ENCODE peak calls at places on chromosome 18, in seven cellular contexts. One of them, this sample, is unnamed.
A peak's percentile ranks its signal among the peaks of the same experiment; 100 is the strongest.

GRCh38 chr18:63477972-63478371 is 1.2 kb downstream of the SERPINB5 start:
- DNase-seq in H54: no peak
- DNase-seq in GM12891: no peak
- DNase-seq in uterus: no peak
- DNase-seq in Peyer's patch: no peak
- DNase-seq in tibial nerve: no peak
- DNase-seq in heart left ventricle: no peak
- DNase-seq in this sample: no peak

GRCh38 chr18:3354506-3354905 is 92.6 kb downstream of the MYL12B start:
- DNase-seq in H54: no peak
- DNase-seq in GM12891: no peak
- DNase-seq in uterus: no peak
- DNase-seq in Peyer's patch: no peak
- DNase-seq in tibial nerve: no peak
- DNase-seq in heart left ventricle: no peak
- DNase-seq in this sample: no peak

GRCh38 chr18:79011300-79011870 is 31.8 kb downstream of the SALL3 start:
- DNase-seq in H54: no peak
- DNase-seq in GM12891: no peak
- DNase-seq in uterus: no peak
- DNase-seq in Peyer's patch: no peak
- DNase-seq in tibial nerve: no peak
- DNase-seq in heart left ventricle: no peak
- DNase-seq in this sample: peak; percentile 71

GRCh38 chr18:51654441-51655326 is 457.2 kb upstream of the MEX3C start:
- DNase-seq in H54: no peak
- DNase-seq in GM12891: peak; percentile 8
- DNase-seq in uterus: no peak
- DNase-seq in Peyer's patch: no peak
- DNase-seq in tibial nerve: no peak
- DNase-seq in heart left ventricle: no peak
- DNase-seq in this sample: no peak

GRCh38 chr18:63199743-63200241 is 119.8 kb downstream of the BCL2 start:
- DNase-seq in H54: no peak
- DNase-seq in GM12891: no peak
- DNase-seq in uterus: no peak
- DNase-seq in Peyer's patch: no peak
- DNase-seq in tibial nerve: no peak
- DNase-seq in heart left ventricle: no peak
- DNase-seq in this sample: no peak

GRCh38 chr18:32276896-32277295 is 87.1 kb downstream of the MEP1B start:
- DNase-seq in H54: no peak
- DNase-seq in GM12891: no peak
- DNase-seq in uterus: no peak
- DNase-seq in Peyer's patch: no peak
- DNase-seq in tibial nerve: no peak
- DNase-seq in heart left ventricle: no peak
- DNase-seq in this sample: no peak

GRCh38 chr18:24514439-24514838 is 54.0 kb downstream of the HRH4 start:
- DNase-seq in H54: peak; percentile 35
- DNase-seq in GM12891: peak; percentile 39
- DNase-seq in uterus: no peak
- DNase-seq in Peyer's patch: no peak
- DNase-seq in tibial nerve: no peak
- DNase-seq in heart left ventricle: no peak
- DNase-seq in this sample: no peak

GRCh38 chr18:23658296-23658695 is 4.4 kb downstream of the ANKRD29 start:
- DNase-seq in H54: no peak
- DNase-seq in GM12891: no peak
- DNase-seq in uterus: no peak
- DNase-seq in Peyer's patch: no peak
- DNase-seq in tibial nerve: no peak
- DNase-seq in heart left ventricle: no peak
- DNase-seq in this sample: no peak

GRCh38 chr18:35571138-35571537 is 10.4 kb upstream of the GALNT1 start:
- DNase-seq in H54: no peak
- DNase-seq in GM12891: no peak
- DNase-seq in uterus: no peak
- DNase-seq in Peyer's patch: no peak
- DNase-seq in tibial nerve: no peak
- DNase-seq in heart left ventricle: no peak
- DNase-seq in this sample: no peak

GRCh38 chr18:51191139-51191717 is 6.3 kb downstream of the MEX3C start:
- DNase-seq in H54: no peak
- DNase-seq in GM12891: no peak
- DNase-seq in uterus: no peak
- DNase-seq in Peyer's patch: no peak
- DNase-seq in tibial nerve: no peak
- DNase-seq in heart left ventricle: no peak
- DNase-seq in this sample: no peak

GRCh38 chr18:79682896-79683625 is 3.5 kb downstream of the CTDP1 start:
- DNase-seq in H54: no peak
- DNase-seq in GM12891: no peak
- DNase-seq in uterus: no peak
- DNase-seq in Peyer's patch: peak; percentile 40
- DNase-seq in tibial nerve: no peak
- DNase-seq in heart left ventricle: no peak
- DNase-seq in this sample: peak; percentile 68

GRCh38 chr18:3966985-3967856 is 487.9 kb downstream of the DLGAP1 start:
- DNase-seq in H54: no peak
- DNase-seq in GM12891: no peak
- DNase-seq in uterus: no peak
- DNase-seq in Peyer's patch: no peak
- DNase-seq in tibial nerve: no peak
- DNase-seq in heart left ventricle: peak; percentile 54
- DNase-seq in this sample: no peak

GRCh38 chr18:79487198-79488165 is 91.8 kb downstream of the NFATC1 start:
- DNase-seq in H54: no peak
- DNase-seq in GM12891: no peak
- DNase-seq in uterus: no peak
- DNase-seq in Peyer's patch: no peak
- DNase-seq in tibial nerve: no peak
- DNase-seq in heart left ventricle: no peak
- DNase-seq in this sample: peak; percentile 84

GRCh38 chr18:6746386-6746960 is 17.0 kb downstream of the ARHGAP28 start:
- DNase-seq in H54: no peak
- DNase-seq in GM12891: no peak
- DNase-seq in uterus: no peak
- DNase-seq in Peyer's patch: no peak
- DNase-seq in tibial nerve: no peak
- DNase-seq in heart left ventricle: no peak
- DNase-seq in this sample: no peak

GRCh38 chr18:46437019-46437418 is 220.0 kb downstream of the LOXHD1 start:
- DNase-seq in H54: no peak
- DNase-seq in GM12891: no peak
- DNase-seq in uterus: no peak
- DNase-seq in Peyer's patch: peak; percentile 3
- DNase-seq in tibial nerve: no peak
- DNase-seq in heart left ventricle: no peak
- DNase-seq in this sample: no peak

GRCh38 chr18:37710731-37711130 is 145.1 kb upstream of the CELF4 start:
- DNase-seq in H54: no peak
- DNase-seq in GM12891: no peak
- DNase-seq in uterus: no peak
- DNase-seq in Peyer's patch: no peak
- DNase-seq in tibial nerve: no peak
- DNase-seq in heart left ventricle: no peak
- DNase-seq in this sample: no peak

GRCh38 chr18:48539406-48540328 is 836 bp downstream of the CTIF start:
- DNase-seq in H54: no peak
- DNase-seq in GM12891: peak; percentile 33
- DNase-seq in uterus: peak; percentile 54
- DNase-seq in Peyer's patch: peak; percentile 18
- DNase-seq in tibial nerve: peak; percentile 21
- DNase-seq in heart left ventricle: peak; percentile 40
- DNase-seq in this sample: peak; percentile 90

GRCh38 chr18:48540329-48541025 is 1.6 kb downstream of the CTIF start:
- DNase-seq in H54: peak; percentile 47
- DNase-seq in GM12891: peak; percentile 46
- DNase-seq in uterus: peak; percentile 63
- DNase-seq in Peyer's patch: peak; percentile 34
- DNase-seq in tibial nerve: peak; percentile 55
- DNase-seq in heart left ventricle: peak; percentile 75
- DNase-seq in this sample: peak; percentile 96

GRCh38 chr18:48541026-48541746 is 2.4 kb downstream of the CTIF start:
- DNase-seq in H54: peak; percentile 48
- DNase-seq in GM12891: peak; percentile 46
- DNase-seq in uterus: peak; percentile 73
- DNase-seq in Peyer's patch: peak; percentile 21
- DNase-seq in tibial nerve: peak; percentile 56
- DNase-seq in heart left ventricle: peak; percentile 80
- DNase-seq in this sample: peak; percentile 50

GRCh38 chr18:48536516-48536915 is 2.3 kb upstream of the CTIF start:
- DNase-seq in H54: no peak
- DNase-seq in GM12891: no peak
- DNase-seq in uterus: no peak
- DNase-seq in Peyer's patch: no peak
- DNase-seq in tibial nerve: no peak
- DNase-seq in heart left ventricle: no peak
- DNase-seq in this sample: no peak

GRCh38 chr18:48538531-48539405 is at the start of gene CTIF:
- DNase-seq in H54: peak; percentile 74
- DNase-seq in GM12891: peak; percentile 77
- DNase-seq in uterus: peak; percentile 95
- DNase-seq in Peyer's patch: peak; percentile 86
- DNase-seq in tibial nerve: peak; percentile 97
- DNase-seq in heart left ventricle: peak; percentile 97
- DNase-seq in this sample: peak; percentile 99
- TF ChIP-seq POLR2A in H54: peak; percentile 50
- TF ChIP-seq POLR2A in GM12891: no peak
- TF ChIP-seq POLR2A in uterus: peak; percentile 44
- TF ChIP-seq POLR2A in Peyer's patch: peak; percentile 16
- TF ChIP-seq POLR2A in tibial nerve: no peak
- TF ChIP-seq POLR2A in heart left ventricle: peak; percentile 59
- TF ChIP-seq POLR2A in this sample: no peak

DNA sequence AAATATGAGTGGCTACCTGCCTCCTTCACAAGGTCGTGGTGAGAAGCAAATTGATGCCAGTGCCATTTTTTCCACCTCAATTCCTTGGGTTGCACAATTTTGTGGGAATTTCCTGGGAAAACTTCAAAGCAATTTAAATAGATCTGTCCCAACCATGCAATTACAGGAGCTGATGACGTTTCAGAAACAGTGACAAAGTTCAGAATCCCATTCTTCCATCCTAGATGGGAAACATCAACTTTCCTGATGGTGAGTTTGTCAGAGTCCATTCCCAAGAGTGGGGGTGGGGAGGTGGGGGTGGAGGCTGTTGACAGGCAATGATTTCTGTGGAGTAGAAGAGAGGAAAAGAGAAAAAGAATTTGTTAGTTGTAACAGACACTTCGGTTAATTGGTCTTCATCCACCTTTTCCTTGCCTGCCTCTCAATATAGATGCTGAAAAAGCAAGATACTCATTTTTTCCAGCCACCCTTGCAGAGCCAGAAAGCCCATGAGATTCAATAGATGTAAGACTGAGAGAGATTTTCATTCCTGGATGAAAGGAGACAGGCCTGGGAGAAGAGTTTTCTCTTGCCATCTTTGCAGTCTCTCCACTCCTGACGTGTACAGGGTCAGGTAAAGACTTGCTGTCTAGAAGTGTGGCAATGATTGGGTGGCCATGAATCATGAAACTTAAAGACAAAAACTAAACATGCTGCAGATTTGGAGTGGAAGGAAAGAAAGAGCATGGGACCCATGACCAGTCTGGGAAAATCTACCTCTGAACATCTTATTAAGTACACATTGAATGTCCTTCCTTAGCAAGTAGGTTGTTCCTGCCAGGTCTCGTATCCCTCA is 47.3 kb downstream of the SOCS6 start:
- DNase-seq in H54: no peak
- DNase-seq in GM12891: no peak
- DNase-seq in uterus: no peak
- DNase-seq in Peyer's patch: no peak
- DNase-seq in tibial nerve: no peak
- DNase-seq in heart left ventricle: no peak
- DNase-seq in this sample: no peak
- TF ChIP-seq POLR2A in H54: no peak
- TF ChIP-seq POLR2A in GM12891: no peak
- TF ChIP-seq POLR2A in uterus: no peak
- TF ChIP-seq POLR2A in Peyer's patch: no peak
- TF ChIP-seq POLR2A in tibial nerve: no peak
- TF ChIP-seq POLR2A in heart left ventricle: no peak
- TF ChIP-seq POLR2A in this sample: no peak

DNA sequence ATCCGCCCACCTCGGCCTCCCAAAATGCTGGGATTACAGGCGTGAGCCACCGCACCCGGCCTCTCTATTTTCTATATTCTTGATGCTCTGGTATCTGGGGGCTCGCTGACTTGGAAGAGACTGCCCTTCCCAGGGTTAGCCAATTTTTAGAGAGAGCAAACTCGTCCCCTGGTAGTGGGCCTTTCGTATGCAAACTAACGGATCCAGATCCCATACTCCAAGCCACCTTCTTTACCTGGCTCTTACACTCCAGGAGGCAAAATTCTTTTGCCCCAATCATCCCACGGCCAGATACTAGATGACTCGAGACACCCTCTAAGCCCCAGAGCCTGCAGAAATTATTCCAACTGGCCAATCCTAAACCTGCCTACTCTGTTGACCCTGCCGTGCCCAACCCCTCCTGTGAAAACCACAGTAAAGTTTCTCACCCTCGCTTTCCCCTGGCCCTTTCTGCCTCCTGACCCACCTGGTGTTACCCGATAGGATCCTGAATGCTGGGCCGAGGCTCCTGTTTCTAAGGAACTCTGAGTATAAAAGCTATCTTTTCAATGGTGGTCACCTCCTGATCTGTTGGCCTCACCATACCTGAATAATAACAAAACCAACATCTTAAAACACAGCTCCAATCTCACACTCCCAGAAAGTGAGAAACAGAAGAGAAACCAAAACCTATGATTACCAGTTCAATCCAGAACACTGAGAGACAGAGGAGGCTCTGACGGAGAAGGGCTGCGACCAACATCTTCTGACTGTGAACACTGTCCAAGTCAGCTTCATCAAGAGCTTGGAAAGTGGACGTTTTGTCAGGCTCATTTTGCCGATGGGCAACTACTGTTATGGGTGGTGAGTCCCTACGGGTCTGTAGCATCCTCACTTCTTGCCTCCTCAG is 57.6 kb upstream of the ZNF532 start:
- DNase-seq in H54: no peak
- DNase-seq in GM12891: peak; percentile 49
- DNase-seq in uterus: no peak
- DNase-seq in Peyer's patch: no peak
- DNase-seq in tibial nerve: no peak
- DNase-seq in heart left ventricle: no peak
- DNase-seq in this sample: no peak
- TF ChIP-seq POLR2A in H54: no peak
- TF ChIP-seq POLR2A in GM12891: no peak
- TF ChIP-seq POLR2A in uterus: no peak
- TF ChIP-seq POLR2A in Peyer's patch: no peak
- TF ChIP-seq POLR2A in tibial nerve: no peak
- TF ChIP-seq POLR2A in heart left ventricle: no peak
- TF ChIP-seq POLR2A in this sample: no peak

DNA sequence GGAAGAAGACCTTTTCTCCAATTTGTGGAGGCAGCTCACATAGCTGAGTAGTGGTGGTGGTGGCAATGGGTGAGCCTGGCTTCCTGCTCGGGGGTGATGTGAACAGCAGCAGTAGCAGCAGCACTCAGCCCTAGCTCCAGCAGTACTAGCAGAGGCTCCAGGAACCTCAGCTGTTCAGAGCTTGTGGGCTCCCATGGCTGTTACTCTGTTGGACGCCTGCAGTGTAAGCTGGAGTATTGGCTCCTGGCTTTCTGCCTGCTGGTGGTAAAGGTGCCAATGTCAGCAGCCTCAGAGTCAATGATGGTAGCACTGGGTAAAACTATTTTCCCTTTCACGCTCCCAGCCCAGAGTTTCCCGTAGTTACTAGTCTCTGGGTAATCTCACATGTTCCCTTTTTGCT is 3.1 kb upstream of the SEH1L start:
- DNase-seq in H54: peak; percentile 12
- DNase-seq in GM12891: no peak
- DNase-seq in uterus: peak; percentile 27
- DNase-seq in Peyer's patch: no peak
- DNase-seq in tibial nerve: no peak
- DNase-seq in heart left ventricle: peak; percentile 53
- DNase-seq in this sample: no peak
- TF ChIP-seq POLR2A in H54: no peak
- TF ChIP-seq POLR2A in GM12891: no peak
- TF ChIP-seq POLR2A in uterus: no peak
- TF ChIP-seq POLR2A in Peyer's patch: no peak
- TF ChIP-seq POLR2A in tibial nerve: no peak
- TF ChIP-seq POLR2A in heart left ventricle: no peak
- TF ChIP-seq POLR2A in this sample: no peak

This sample was measured in lower leg skin.